ENCODE peak calls at places on chromosomes 3 and 15, in four cellular contexts. A is dorsolateral prefrontal cortex, B is testis, I is breast epithelium. E is an unnamed sample.

GRCh38 chr3:57077630-57078365 is 17.3 kb downstream of the SPATA12 start:
- DNase-seq in A (no peak), B (no peak), I (no peak), E (no peak)

GRCh38 chr3:47512416-47513124 is 942 bp downstream of the ELP6 start:
- DNase-seq in A (peak), B (peak), I (no peak), E (peak)

GRCh38 chr15:60349589-60349988 is 48.2 kb downstream of the ANXA2 start:
- DNase-seq in A (no peak), B (no peak), I (no peak), E (no peak)

GRCh38 chr15:51086409-51086808 is 8.3 kb downstream of the TNFAIP8L3 start:
- DNase-seq in A (no peak), B (no peak), I (no peak), E (no peak)

GRCh38 chr3:37813403-37813802 is 48.3 kb upstream of the CTDSPL start:
- DNase-seq in A (no peak), B (no peak), I (no peak), E (no peak)

GRCh38 chr3:112111785-112112402 is 21.2 kb downstream of the GCSAM start:
- DNase-seq in A (no peak), B (peak), I (no peak), E (peak)

GRCh38 chr3:132726341-132726823 is 4.2 kb upstream of the NPHP3 start:
- DNase-seq in A (no peak), B (no peak), I (no peak), E (peak)

GRCh38 chr3:142779591-142779990 is 55.8 kb downstream of the TRPC1 start:
- DNase-seq in A (no peak), B (no peak), I (no peak), E (no peak)

GRCh38 chr3:109137766-109138165 is 1.2 kb downstream of the C3orf85 start:
- DNase-seq in A (no peak), B (no peak), I (no peak), E (no peak)

GRCh38 chr15:88648357-88649214 is 9.8 kb downstream of the ISG20 start:
- DNase-seq in A (peak), B (peak), I (no peak), E (peak)

GRCh38 chr15:23690450-23690852 is 3.3 kb upstream of the NDN start:
- DNase-seq in A (peak), B (peak), I (no peak), E (peak)

GRCh38 chr3:72520690-72521308 is 327.4 kb downstream of the SHQ1 start:
- DNase-seq in A (no peak), B (no peak), I (no peak), E (no peak)

GRCh38 chr15:31297880-31298456 is 28.7 kb upstream of the KLF13 start:
- DNase-seq in A (no peak), B (peak), I (peak), E (no peak)

GRCh38 chr15:39270976-39271375 is 309.9 kb upstream of the THBS1 start:
- DNase-seq in A (no peak), B (no peak), I (no peak), E (peak)

GRCh38 chr15:34583399-34584320 is at the start of gene GOLGA8B:
- DNase-seq in A (peak), B (peak), I (no peak), E (peak)

GRCh38 chr3:192842711-192843436 is 74.8 kb downstream of the MB21D2 start:
- DNase-seq in A (no peak), B (no peak), I (no peak), E (no peak)

GRCh38 chr3:41768363-41768762 is 193.5 kb downstream of the ULK4 start:
- DNase-seq in A (no peak), B (no peak), I (no peak), E (no peak)

GRCh38 chr15:93110502-93111040 is 21.6 kb upstream of the RGMA start:
- DNase-seq in A (no peak), B (no peak), I (no peak), E (no peak)

GRCh38 chr3:30668051-30668609 is 61.7 kb downstream of the TGFBR2 start:
- DNase-seq in A (no peak), B (no peak), I (no peak), E (no peak)

GRCh38 chr3:178618197-178618596 is 82.0 kb downstream of the KCNMB2 start:
- DNase-seq in A (no peak), B (no peak), I (no peak), E (peak)

GRCh38 chr3:112115806-112116383 is 17.2 kb downstream of the GCSAM start:
- DNase-seq in A (no peak), B (no peak), I (no peak), E (no peak)

GRCh38 chr3:177451940-177452484 is 254.7 kb upstream of the TBL1XR1 start:
- DNase-seq in A (no peak), B (no peak), I (no peak), E (peak)

GRCh38 chr3:120088622-120089021 is 5.6 kb downstream of the GSK3B start:
- DNase-seq in A (no peak), B (no peak), I (no peak), E (no peak)

DNA sequence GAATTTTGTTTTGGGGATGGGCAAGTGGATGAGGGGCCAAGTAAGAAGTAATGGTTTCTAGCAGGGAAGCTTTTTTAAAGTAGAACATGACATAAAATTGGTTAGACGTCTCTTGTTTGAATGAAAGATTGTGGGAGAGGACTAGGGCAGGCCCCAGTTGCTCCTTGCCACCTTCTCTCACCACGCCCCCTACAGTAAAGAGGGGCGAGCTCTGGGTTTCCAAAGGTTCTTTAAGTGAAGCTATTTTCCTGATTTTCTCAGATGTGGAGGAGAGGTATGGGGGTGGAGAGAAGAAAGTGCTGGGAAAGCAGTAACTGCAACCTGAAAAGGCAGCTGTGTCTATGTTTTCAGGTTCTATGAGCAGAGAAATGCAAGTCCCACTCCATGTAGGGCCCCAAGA is 32.6 kb upstream of the SKIL start:
- DNase-seq in A (no peak), B (no peak), I (no peak), E (no peak)
- TF ChIP-seq CTCF in A (no peak), B (no peak), I (no peak), E (no peak)

DNA sequence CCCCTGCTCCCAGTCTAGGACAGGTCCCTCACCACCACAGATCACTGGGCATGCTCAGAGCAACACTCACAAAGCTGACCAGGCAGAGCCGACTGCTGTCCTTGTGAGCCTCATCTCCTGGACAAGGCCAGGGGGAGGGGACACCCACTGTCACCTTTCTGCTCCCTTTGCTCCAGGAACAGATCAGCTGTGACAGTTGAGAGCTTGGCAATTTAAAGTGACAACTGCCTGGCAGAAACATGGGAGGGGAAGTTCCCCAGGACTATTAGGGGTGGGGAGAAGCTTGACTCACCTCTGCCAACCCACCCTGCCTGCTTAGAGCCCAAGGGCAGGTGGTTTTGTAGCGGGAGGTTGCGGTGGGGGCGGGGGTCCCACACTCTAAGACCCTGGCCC is 80.6 kb downstream of the IQSEC1 start:
- DNase-seq in A (no peak), B (no peak), I (no peak), E (no peak)
- H3K4me3 ChIP-seq in A (peak), B (no peak), I (no peak), E (no peak)

DNA sequence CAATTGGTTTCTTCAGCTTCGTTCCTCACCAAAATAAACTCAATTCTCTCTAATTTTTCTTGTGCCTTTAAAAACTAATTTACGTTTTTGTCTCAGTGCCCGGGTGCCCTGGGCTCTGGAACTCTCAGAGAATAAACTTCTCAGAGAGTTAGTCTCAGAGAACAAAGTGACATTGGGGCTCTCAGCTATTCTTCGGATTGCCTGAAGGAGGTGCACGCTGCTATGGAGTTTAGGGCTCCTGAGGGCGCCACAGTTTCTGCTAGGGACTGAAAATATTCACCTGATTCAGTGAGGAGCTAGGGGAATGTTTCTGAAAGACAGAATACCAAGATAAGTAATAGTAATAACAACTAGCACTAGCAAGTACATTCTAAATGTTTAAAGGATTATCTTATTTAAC is 22.7 kb downstream of the ZIC4 start:
- DNase-seq in A (no peak), B (no peak), I (no peak), E (no peak)
- TF ChIP-seq CTCF in A (peak), B (no peak), I (no peak), E (peak)

DNA sequence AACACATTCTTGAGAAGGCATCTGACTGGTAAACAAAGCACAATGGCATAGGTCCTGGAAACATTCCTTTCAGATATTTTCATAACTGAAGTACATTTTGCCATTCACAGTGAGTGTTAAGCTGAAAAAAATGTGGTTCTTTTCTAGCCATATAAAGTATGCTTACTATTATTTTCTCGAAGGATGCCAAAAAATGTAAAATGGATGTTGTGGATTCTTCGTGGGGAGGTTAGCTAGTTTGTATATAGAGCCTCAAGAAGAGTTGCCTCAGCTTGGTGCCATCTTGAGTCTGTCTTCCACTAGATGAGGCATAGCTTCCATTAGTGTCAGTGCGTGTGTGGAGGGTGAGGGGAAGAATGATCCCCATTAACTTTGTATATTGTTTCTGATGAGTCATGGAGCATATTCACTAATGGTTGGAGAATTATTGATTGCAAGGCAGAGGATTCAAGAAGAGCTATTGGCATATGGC is 4.1 kb downstream of the MBNL1 start:
- DNase-seq in A (no peak), B (no peak), I (no peak), E (peak)
- H3K4me3 ChIP-seq in A (no peak), B (no peak), I (peak), E (peak)

DNA sequence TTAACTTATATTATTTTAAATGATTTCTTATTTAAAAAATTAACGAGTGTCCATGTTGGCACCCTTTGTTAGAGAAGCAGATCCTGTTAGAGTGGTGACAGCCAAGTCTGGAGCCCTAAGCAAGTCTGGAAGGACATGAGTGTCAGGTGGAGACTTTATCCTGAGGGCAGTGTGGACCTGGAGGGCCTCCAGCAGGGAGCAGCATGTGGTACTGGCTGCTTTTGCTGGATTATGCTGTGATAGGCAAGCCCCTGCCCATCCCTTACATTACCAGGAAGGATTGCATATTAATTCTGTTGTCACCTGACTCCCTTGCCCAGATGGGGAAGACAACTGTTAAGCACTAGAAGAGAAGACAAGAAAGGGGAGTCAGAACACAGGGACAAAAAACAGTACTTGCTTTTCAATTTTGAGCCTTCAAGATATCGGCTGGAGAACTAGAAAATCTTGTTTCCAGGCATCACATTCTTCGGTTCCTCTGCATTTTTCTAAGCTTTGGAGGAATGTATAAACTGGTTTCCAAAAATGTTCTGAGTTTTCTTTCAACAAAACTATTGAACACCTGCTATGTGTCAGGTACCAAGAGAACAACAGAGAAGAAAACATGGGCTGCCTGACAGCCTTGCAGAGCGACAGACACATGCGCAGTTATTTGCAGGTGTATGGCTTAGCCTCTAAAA is 22.7 kb downstream of the ZNF860 start:
- DNase-seq in A (no peak), B (no peak), I (no peak), E (no peak)
- TF ChIP-seq CTCF in A (no peak), B (no peak), I (no peak), E (no peak)

GRCh38 chr3:127391436-127392145 is 103.7 kb upstream of the PRR20G start:
- DNase-seq in A (no peak), B (no peak), I (no peak), E (no peak)

GRCh38 chr3:127394984-127395662 is 107.3 kb upstream of the PRR20G start:
- DNase-seq in A (no peak), B (no peak), I (no peak), E (no peak)

GRCh38 chr3:127392146-127392470 is 104.3 kb upstream of the PRR20G start:
- DNase-seq in A (no peak), B (no peak), I (no peak), E (no peak)

GRCh38 chr3:127394031-127394430 is 106.2 kb upstream of the PRR20G start:
- DNase-seq in A (no peak), B (no peak), I (no peak), E (no peak)

DNA sequence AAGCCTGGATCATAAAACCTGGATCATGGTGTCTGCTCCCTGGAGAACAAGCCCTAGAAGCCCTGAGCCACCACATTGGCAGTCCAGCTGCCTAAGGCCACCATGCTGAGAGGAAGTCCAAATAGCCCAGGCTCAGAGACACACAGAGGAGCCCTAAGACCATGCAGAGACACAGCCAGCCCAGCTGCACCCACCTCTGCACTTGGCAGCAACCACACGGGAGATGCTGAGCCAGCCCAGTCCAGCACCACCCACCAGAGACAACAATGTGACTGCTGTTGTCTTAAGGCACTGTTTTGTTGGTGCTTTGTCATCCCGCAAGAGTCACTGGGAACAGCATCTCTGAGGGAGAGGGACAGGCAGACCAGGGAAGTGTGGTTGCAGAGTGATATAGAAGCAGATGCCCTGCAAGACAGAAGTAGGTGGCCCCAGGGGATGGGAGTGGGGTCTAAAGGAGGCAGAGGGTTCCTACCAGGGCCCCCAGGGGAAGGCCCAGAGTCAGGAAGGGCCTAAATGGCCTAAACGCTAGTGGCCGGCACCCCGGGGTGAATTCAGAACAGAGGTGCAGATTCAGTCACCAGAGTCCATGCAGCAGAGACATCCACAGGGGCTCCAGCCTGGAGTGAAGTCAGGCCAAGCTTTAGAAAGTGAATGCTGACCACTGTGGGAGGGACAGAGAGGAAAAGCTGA is 105.4 kb upstream of the PRR20G start:
- DNase-seq in A (no peak), B (no peak), I (no peak), E (no peak)
- H3K4me3 ChIP-seq in A (no peak), B (no peak), I (no peak), E (no peak)

GRCh38 chr15:63600001-63600645 is 2.9 kb downstream of the FBXL22 start:
- DNase-seq in A (no peak), B (no peak), I (no peak), E (no peak)

GRCh38 chr15:63598467-63599400 is 1.5 kb downstream of the FBXL22 start:
- DNase-seq in A (no peak), B (no peak), I (no peak), E (no peak)

GRCh38 chr15:63601026-63601726 is 4.0 kb downstream of the FBXL22 start:
- DNase-seq in A (peak), B (no peak), I (no peak), E (peak)

GRCh38 chr15:63600646-63601025 is 3.4 kb downstream of the FBXL22 start:
- DNase-seq in A (peak), B (peak), I (peak), E (peak)

GRCh38 chr15:63599401-63600000 is 2.3 kb downstream of the FBXL22 start:
- DNase-seq in A (peak), B (peak), I (peak), E (peak)
- TF ChIP-seq CTCF in A (peak), B (peak), I (peak), E (peak)

DNA sequence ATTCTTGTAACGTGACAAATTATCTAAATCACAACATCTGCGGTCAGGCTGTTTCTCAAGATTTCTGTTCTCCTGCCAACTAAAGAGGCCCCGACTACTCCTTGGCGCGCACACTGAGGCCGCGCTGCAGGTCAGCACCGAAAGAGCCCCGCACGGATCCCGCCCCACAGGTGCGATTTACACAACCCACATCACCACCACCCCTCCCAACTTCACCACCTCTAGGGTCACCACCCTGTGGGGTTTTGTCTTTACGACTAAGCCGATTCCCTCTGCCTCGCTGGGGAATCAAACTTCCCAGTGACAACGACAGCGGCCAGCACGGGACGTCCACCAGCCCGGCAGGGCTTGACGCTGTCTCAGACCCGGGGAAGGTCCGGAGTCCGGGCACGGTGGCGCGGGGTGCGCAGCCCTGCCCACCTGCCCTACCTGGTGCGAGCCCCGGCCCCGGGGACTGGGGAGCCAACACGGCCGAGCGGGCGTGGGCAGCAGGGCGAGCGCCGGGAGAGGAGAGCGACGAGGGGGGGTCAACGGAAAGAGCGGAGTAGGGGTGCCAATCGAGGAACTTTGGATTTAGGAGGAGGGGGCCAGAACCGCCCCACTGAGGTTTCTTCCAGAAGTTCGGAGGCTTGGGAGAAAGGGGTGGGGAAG is 764 bp downstream of the UACA start:
- DNase-seq in A (peak), B (peak), I (peak), E (peak)
- H3K4me3 ChIP-seq in A (peak), B (peak), I (peak), E (peak)

DNA sequence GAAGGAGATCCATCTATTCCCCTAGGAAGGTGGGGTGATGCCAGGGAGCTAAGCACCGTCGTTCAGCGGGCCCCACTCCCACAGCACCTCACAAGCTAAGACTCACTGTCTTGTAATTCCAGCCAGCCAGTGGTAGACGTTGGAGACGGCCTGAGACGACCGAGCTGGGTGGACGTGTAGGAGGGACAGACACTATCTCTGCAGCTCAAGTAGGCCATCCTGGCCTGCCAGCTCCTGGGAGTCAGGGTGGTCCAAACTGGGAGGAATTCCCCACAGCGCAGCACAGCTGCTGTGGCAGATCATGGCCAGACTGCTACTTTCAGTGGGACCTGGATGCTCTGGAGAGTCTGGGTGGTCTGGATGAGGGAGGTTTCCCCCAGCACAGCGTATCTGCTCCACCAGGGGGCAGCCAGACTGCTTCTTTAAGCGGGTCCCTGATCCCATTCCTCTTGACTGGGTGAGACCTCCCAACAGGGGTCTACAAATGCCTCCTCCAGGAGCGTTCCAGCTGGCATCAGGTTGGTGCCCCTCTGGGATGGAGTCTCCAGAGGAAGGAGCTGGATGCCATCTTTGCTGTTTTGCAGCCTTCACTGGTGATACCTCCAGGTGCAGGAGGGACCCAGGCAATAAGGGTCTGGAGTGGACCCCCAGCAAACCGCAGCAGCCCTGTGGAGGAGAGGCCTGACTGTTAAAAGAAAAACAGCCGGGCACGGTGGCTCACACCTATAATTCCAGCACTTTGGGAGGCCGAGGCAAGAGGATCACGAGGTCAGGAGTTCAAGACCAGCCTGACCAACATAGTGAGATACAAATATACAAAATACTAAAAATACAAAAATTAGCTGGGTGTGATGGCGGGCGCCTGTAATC is 27.6 kb downstream of the GNB5 start:
- DNase-seq in A (no peak), B (peak), I (no peak), E (no peak)
- TF ChIP-seq CTCF in A (no peak), B (peak), I (no peak), E (peak)

E was measured in AG10803.